ENCODE peak calls at places on chromosome 11, in nine cellular contexts. E is neuronal stem cell; A is transverse colon; C is AG04450; Z is brain microvascular endothelial cell; W is OCI-LY7; R is CD8-positive, alpha-beta memory T cell; M is heart left ventricle; Y is body of pancreas. P is an unnamed sample.

GRCh38 chr11:24386551-24387404 is 110.1 kb upstream of the LUZP2 start:
- DNase-seq in E (no peak), Z (peak), M (no peak), W (no peak), A (no peak), Y (no peak), R (no peak), C (peak), P (no peak)

GRCh38 chr11:8067929-8068575 is 13.0 kb upstream of the TUB start:
- DNase-seq in Y (no peak), M (no peak), Z (no peak), R (no peak), E (no peak), C (no peak), A (no peak), W (no peak), P (no peak)

GRCh38 chr11:13462311-13462927 is 603 bp downstream of the BTBD10 start:
- DNase-seq in Y (peak), M (peak), E (peak), W (peak), Z (peak), R (peak), C (no peak), A (peak), P (peak)

GRCh38 chr11:71298761-71299181 is 46.4 kb upstream of the SHANK2 start:
- DNase-seq in E (no peak), Z (no peak), C (no peak), R (no peak), Y (no peak), M (no peak), W (no peak), A (no peak), P (no peak)

GRCh38 chr11:74279256-74279655 is 32.2 kb downstream of the P4HA3 start:
- DNase-seq in Y (no peak), C (no peak), A (no peak), E (no peak), M (no peak), W (no peak), Z (no peak), R (no peak), P (no peak)

GRCh38 chr11:23311986-23312940 is 452.0 kb upstream of the CCDC179 start:
- DNase-seq in A (no peak), W (no peak), M (no peak), Y (no peak), R (no peak), E (no peak), C (no peak), Z (peak), P (no peak)

GRCh38 chr11:34840736-34841386 is 75.3 kb downstream of the APIP start:
- DNase-seq in W (peak), C (no peak), E (no peak), A (peak), Z (no peak), Y (peak), M (no peak), R (no peak), P (no peak)

GRCh38 chr11:76169473-76169881 is 36.8 kb downstream of the WNT11 start:
- DNase-seq in C (no peak), Y (no peak), W (no peak), R (no peak), A (no peak), Z (no peak), E (no peak), M (no peak), P (no peak)

GRCh38 chr11:82865841-82866240 is 34.4 kb downstream of the PRCP start:
- DNase-seq in M (no peak), E (no peak), C (no peak), Y (no peak), A (no peak), W (no peak), Z (peak), R (no peak), P (no peak)

GRCh38 chr11:9601041-9601875 is 27.8 kb downstream of the WEE1 start:
- DNase-seq in Y (peak), E (no peak), R (peak), C (peak), W (peak), M (peak), A (peak), Z (peak), P (no peak)

GRCh38 chr11:6548641-6549040 is 51.6 kb downstream of the DNHD1 start:
- DNase-seq in Y (no peak), M (no peak), E (no peak), Z (no peak), C (no peak), R (no peak), A (no peak), W (no peak), P (no peak)

GRCh38 chr11:35260342-35260985 is 121.5 kb downstream of the CD44 start:
- DNase-seq in A (no peak), C (peak), R (no peak), E (no peak), Z (peak), M (no peak), Y (no peak), W (no peak), P (no peak)

GRCh38 chr11:12052676-12053605 is 44.5 kb upstream of the DKK3 start:
- DNase-seq in W (no peak), M (no peak), E (no peak), C (no peak), A (no peak), Z (no peak), Y (no peak), R (no peak), P (no peak)

GRCh38 chr11:75639752-75640151 is 29.1 kb downstream of the MAP6 start:
- DNase-seq in E (no peak), Y (peak), Z (peak), R (no peak), A (peak), W (no peak), C (no peak), M (peak), P (peak)

GRCh38 chr11:8060801-8061554 is 20.0 kb upstream of the TUB start:
- DNase-seq in W (no peak), Y (no peak), A (no peak), M (no peak), R (peak), E (no peak), C (peak), Z (peak), P (no peak)

GRCh38 chr11:125382211-125382807 is 113.8 kb downstream of the FEZ1 start:
- DNase-seq in M (no peak), Z (no peak), A (no peak), W (no peak), E (no peak), C (no peak), Y (no peak), R (no peak), P (no peak)

GRCh38 chr11:8261921-8262551 is 1.6 kb downstream of the LMO1 start:
- DNase-seq in R (no peak), Y (no peak), M (no peak), A (no peak), W (no peak), Z (no peak), E (no peak), C (no peak), P (no peak)

GRCh38 chr11:69531071-69531716 is 49.7 kb downstream of the LINC01488 start:
- DNase-seq in R (peak), E (no peak), M (no peak), C (no peak), W (no peak), A (no peak), Y (no peak), Z (no peak), P (no peak)

GRCh38 chr11:132874638-132875037 is 657.7 kb downstream of the OPCML start:
- DNase-seq in A (no peak), E (no peak), M (no peak), Z (peak), Y (no peak), R (no peak), W (no peak), C (peak), P (no peak)

GRCh38 chr11:69374110-69374981 is 80.4 kb downstream of the MYEOV start:
- DNase-seq in A (peak), R (peak), M (peak), E (no peak), C (no peak), Y (no peak), Z (no peak), W (peak), P (no peak)

GRCh38 chr11:36222755-36223635 is 66.2 kb downstream of the COMMD9 start:
- DNase-seq in A (no peak), Z (no peak), M (no peak), Y (no peak), W (no peak), C (no peak), R (no peak), E (no peak), P (no peak)

GRCh38 chr11:33722579-33723234 is 13.5 kb downstream of the CD59 start:
- DNase-seq in Y (no peak), C (no peak), E (no peak), R (no peak), M (peak), W (no peak), Z (peak), A (no peak), P (no peak)

GRCh38 chr11:39673994-39674393 is 1785.5 kb downstream of the LRRC4C start:
- DNase-seq in W (no peak), C (no peak), Y (no peak), M (no peak), A (no peak), R (no peak), Z (no peak), E (no peak), P (no peak)

GRCh38 chr11:46050652-46051051 is 70.6 kb downstream of the PHF21A start:
- DNase-seq in E (no peak), Z (no peak), M (no peak), C (no peak), W (no peak), Y (no peak), A (no peak), R (no peak), P (no peak)

GRCh38 chr11:4184163-4184916 is 89.7 kb downstream of the RRM1 start:
- DNase-seq in E (no peak), M (peak), A (no peak), C (no peak), R (no peak), Z (no peak), Y (no peak), W (no peak), P (no peak)

GRCh38 chr11:134040386-134041297 is 28.2 kb upstream of the JAM3 start:
- DNase-seq in Y (no peak), A (no peak), Z (peak), E (no peak), C (peak), R (no peak), M (peak), W (no peak), P (no peak)

GRCh38 chr11:120188371-120188770 is 22.5 kb upstream of the OAF start:
- DNase-seq in Z (no peak), W (no peak), A (no peak), C (no peak), Y (no peak), E (no peak), R (no peak), M (no peak), P (no peak)

GRCh38 chr11:133842053-133842452 is 3.3 kb downstream of the SPATA19 start:
- DNase-seq in M (no peak), W (no peak), Y (no peak), E (no peak), Z (no peak), R (no peak), C (no peak), A (no peak), P (no peak)

GRCh38 chr11:60754887-60755286 is 1.8 kb upstream of the MS4A15 start:
- DNase-seq in E (no peak), Y (no peak), W (no peak), A (no peak), C (no peak), Z (no peak), R (no peak), M (no peak), P (no peak)

GRCh38 chr11:12909866-12910265 is 99.2 kb upstream of the RASSF10 start:
- DNase-seq in A (no peak), Z (no peak), Y (no peak), E (no peak), C (no peak), M (no peak), W (no peak), R (no peak), P (no peak)

GRCh38 chr11:69539416-69540117 is 58.1 kb downstream of the LINC01488 start:
- DNase-seq in W (no peak), A (peak), C (no peak), E (no peak), Y (peak), M (no peak), Z (no peak), R (peak), P (peak)

GRCh38 chr11:44556735-44557409 is 8.6 kb upstream of the CD82 start:
- DNase-seq in M (no peak), R (peak), E (peak), Z (peak), W (peak), Y (peak), C (no peak), A (peak), P (peak)

GRCh38 chr11:44561275-44561781 is 4.1 kb upstream of the CD82 start:
- DNase-seq in A (no peak), C (no peak), E (no peak), W (no peak), Z (peak), Y (no peak), M (no peak), R (no peak), P (no peak)

GRCh38 chr11:44561964-44562734 is 3.3 kb upstream of the CD82 start:
- DNase-seq in C (no peak), W (no peak), R (no peak), M (no peak), E (no peak), Z (no peak), Y (no peak), A (no peak), P (no peak)

GRCh38 chr11:44557464-44557863 is 8.0 kb upstream of the CD82 start:
- DNase-seq in Y (no peak), E (no peak), M (no peak), Z (no peak), W (peak), C (no peak), R (no peak), A (no peak), P (no peak)

GRCh38 chr11:44559207-44559943 is 6.1 kb upstream of the CD82 start:
- DNase-seq in C (no peak), W (peak), Y (no peak), A (no peak), R (no peak), E (peak), Z (no peak), M (no peak), P (no peak)
- H3K27ac ChIP-seq in C (no peak), W (peak), Y (no peak), A (no peak), R (no peak), E (peak), Z (no peak), M (no peak), P (no peak)

GRCh38 chr11:108237058-108237481 is 14.2 kb downstream of the ATM start:
- DNase-seq in E (no peak), R (no peak), C (no peak), M (no peak), Y (no peak), A (no peak), W (peak), Z (no peak), P (no peak)
- H3K27ac ChIP-seq in E (no peak), R (peak), C (no peak), M (no peak), Y (no peak), A (peak), W (peak), Z (no peak), P (no peak)

DNA sequence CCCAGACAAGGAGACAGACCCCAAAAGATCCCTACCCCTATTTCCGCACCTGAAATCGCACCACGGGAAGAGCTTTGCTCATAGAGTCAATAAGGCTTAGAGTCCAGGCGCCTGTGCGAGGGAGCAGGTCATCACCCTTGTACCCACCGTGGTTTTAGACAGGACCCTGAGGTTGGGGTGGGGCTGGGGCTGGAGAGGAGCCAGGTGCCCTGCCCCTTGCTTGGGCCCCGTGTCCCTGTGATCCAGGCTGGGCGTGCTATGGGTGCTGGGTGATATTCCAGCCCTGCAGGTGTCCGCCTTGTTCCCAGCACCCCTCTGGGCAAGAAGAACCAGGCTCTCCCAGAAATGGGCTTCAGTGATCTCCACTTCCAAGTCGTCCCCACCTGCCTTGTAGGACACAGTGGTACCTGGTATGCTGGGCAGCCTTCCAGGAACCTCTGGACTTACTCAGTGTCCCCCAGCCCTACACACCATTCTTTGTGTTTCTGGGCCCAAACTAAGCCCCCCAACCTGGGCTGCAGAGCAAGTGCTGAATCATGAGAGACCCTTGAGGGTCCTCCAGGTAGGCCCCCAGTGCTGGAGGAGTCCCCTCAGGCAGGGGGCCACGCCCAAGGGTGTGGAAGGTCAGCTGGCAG is 4.5 kb downstream of the CD81 start:
- DNase-seq in E (no peak), Y (peak), Z (no peak), W (no peak), M (peak), A (no peak), C (no peak), R (peak), P (no peak)
- H3K27ac ChIP-seq in E (no peak), Y (peak), Z (no peak), W (peak), M (peak), A (peak), C (no peak), R (no peak), P (peak)

DNA sequence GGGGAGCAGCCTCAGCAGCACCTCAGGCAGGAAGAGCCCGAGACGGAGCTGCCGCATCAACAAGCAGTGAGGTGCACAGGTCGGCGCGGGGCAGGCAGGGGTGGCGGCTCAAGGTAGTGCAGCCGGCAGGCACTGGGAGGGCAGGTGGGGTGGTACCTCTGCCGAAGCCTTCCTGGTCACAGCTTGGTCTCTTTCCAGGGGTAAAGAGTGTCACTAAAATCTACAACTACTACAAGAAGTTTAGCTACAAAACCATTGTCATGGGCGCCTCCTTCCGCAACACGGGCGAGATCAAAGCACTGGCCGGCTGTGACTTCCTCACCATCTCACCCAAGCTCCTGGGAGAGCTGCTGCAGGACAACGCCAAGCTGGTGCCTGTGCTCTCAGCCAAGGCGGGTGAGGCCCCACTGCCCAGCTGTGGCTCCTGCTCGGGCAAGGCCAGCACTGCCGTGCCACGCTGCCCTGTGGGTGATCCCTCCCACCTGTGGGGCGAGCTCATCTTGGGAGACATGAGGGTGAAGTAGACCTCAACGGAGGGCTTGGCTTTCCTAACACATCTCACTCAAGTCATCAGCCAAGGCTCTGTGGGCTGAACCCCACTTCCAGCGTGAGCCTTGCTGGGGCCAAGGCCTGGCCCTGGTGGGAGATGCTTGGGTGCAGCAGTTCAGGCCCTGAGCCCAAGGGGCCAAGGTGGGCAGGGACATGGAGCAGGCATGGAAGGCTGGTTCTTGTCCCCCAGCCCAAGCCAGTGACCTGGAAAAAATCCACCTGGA is 13.6 kb downstream of the GATD1 start:
- DNase-seq in C (no peak), W (no peak), Z (no peak), M (no peak), Y (no peak), A (no peak), E (no peak), R (no peak), P (no peak)
- H3K27ac ChIP-seq in C (peak), W (no peak), Z (no peak), M (no peak), Y (no peak), A (no peak), E (no peak), R (no peak), P (no peak)

DNA sequence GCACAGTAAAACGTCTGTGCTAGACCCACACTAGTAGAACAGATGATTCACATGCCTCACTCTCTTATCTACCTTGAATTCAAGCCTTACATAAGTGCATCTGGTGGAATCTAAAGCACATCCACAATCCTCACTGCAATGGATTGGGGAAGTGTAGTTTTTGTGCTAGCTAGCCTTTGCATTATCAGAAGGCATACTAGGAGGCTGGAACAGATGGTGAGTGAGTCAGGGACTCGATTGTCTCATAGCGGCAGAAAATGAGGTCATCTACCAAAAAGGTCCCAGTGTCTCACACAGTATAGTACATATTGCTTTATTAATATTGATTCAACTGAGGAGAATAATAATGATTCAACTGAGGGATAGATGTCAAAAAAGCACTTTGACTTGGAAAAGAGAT is 9.3 kb downstream of the MSANTD4 start:
- DNase-seq in C (peak), Z (peak), R (no peak), Y (no peak), E (no peak), M (peak), A (no peak), W (no peak), P (no peak)
- H3K27ac ChIP-seq in C (peak), Z (peak), R (no peak), Y (no peak), E (peak), M (no peak), A (no peak), W (no peak), P (peak)